ENCODE peak calls at places on chromosomes 3 and 15, in seven cellular contexts. One of them, this sample, is unnamed.

GRCh38 chr3:194095464-194095863 is 40.5 kb upstream of the HES1 start:
- DNase-seq in H1: no peak
- DNase-seq in effector memory CD8-positive, alpha-beta T cell: no peak
- DNase-seq in pancreas: peak; percentile 54
- DNase-seq in MM.1S: no peak
- DNase-seq in fibroblast of the aortic adventitia: no peak
- DNase-seq in Kasumi-1: peak; percentile 91
- DNase-seq in this sample: no peak

GRCh38 chr3:45978348-45978747 is 17.3 kb downstream of the FYCO1 start:
- DNase-seq in H1: no peak
- DNase-seq in MM.1S: peak; percentile 93
- DNase-seq in fibroblast of the aortic adventitia: no peak
- DNase-seq in Kasumi-1: no peak
- DNase-seq in effector memory CD8-positive, alpha-beta T cell: no peak
- DNase-seq in pancreas: peak; percentile 69
- DNase-seq in this sample: no peak

GRCh38 chr3:72247645-72248388 is 462.9 kb upstream of the PROK2 start:
- DNase-seq in H1: no peak
- DNase-seq in MM.1S: no peak
- DNase-seq in effector memory CD8-positive, alpha-beta T cell: no peak
- DNase-seq in fibroblast of the aortic adventitia: peak; percentile 58
- DNase-seq in Kasumi-1: no peak
- DNase-seq in pancreas: no peak
- DNase-seq in this sample: no peak

GRCh38 chr3:10464068-10464434 is 41.3 kb downstream of the ATP2B2 start:
- DNase-seq in MM.1S: no peak
- DNase-seq in H1: no peak
- DNase-seq in effector memory CD8-positive, alpha-beta T cell: no peak
- DNase-seq in Kasumi-1: no peak
- DNase-seq in pancreas: no peak
- DNase-seq in fibroblast of the aortic adventitia: no peak
- DNase-seq in this sample: no peak

GRCh38 chr3:52054689-52055511 is 1.5 kb downstream of the DUSP7 start:
- DNase-seq in pancreas: peak; percentile 29
- DNase-seq in effector memory CD8-positive, alpha-beta T cell: peak; percentile 15
- DNase-seq in fibroblast of the aortic adventitia: no peak
- DNase-seq in Kasumi-1: no peak
- DNase-seq in MM.1S: peak; percentile 21
- DNase-seq in H1: no peak
- DNase-seq in this sample: no peak

GRCh38 chr15:72227720-72228119 is 3.3 kb downstream of the PKM start:
- DNase-seq in pancreas: no peak
- DNase-seq in H1: no peak
- DNase-seq in Kasumi-1: no peak
- DNase-seq in effector memory CD8-positive, alpha-beta T cell: peak; percentile 6
- DNase-seq in MM.1S: no peak
- DNase-seq in fibroblast of the aortic adventitia: no peak
- DNase-seq in this sample: no peak

GRCh38 chr3:43378066-43378935 is 92.0 kb downstream of the SNRK start:
- DNase-seq in Kasumi-1: peak; percentile 57
- DNase-seq in effector memory CD8-positive, alpha-beta T cell: peak; percentile 76
- DNase-seq in H1: no peak
- DNase-seq in pancreas: peak; percentile 71
- DNase-seq in fibroblast of the aortic adventitia: peak; percentile 13
- DNase-seq in MM.1S: peak; percentile 62
- DNase-seq in this sample: peak; percentile 21

GRCh38 chr15:98420837-98421236 is 227.5 kb upstream of the IGF1R start:
- DNase-seq in Kasumi-1: no peak
- DNase-seq in fibroblast of the aortic adventitia: no peak
- DNase-seq in effector memory CD8-positive, alpha-beta T cell: no peak
- DNase-seq in H1: no peak
- DNase-seq in MM.1S: no peak
- DNase-seq in pancreas: no peak
- DNase-seq in this sample: no peak

This sample was measured in AG08395.